ENCODE peak calls at places on chromosome 15, in four cellular contexts. Q, I, O and M are unnamed samples.

GRCh38 chr15:70281811-70282307 is 184.1 kb upstream of the TLE3 start:
- DNase-seq in Q (no peak), O (no peak), I (no peak), M (peak)

GRCh38 chr15:59687831-59688230 is 1.3 kb downstream of the BNIP2 start:
- DNase-seq in Q (peak), I (peak), O (no peak), M (no peak)

GRCh38 chr15:95377251-95377852 is 953.1 kb upstream of the NR2F2 start:
- DNase-seq in Q (no peak), O (no peak), I (no peak), M (no peak)

GRCh38 chr15:65551183-65551582 is 20.9 kb downstream of the HACD3 start:
- DNase-seq in O (no peak), I (no peak), Q (no peak), M (no peak)

GRCh38 chr15:84929795-84930371 is 45.4 kb downstream of the SLC28A1 start:
- DNase-seq in O (peak), I (no peak), Q (no peak), M (no peak)

GRCh38 chr15:59644757-59645156 is 12.6 kb downstream of the GTF2A2 start:
- DNase-seq in I (no peak), O (no peak), Q (no peak), M (peak)

GRCh38 chr15:71891026-71891425 is 80.7 kb downstream of the NR2E3 start:
- DNase-seq in I (no peak), O (no peak), Q (no peak), M (no peak)

GRCh38 chr15:66931768-66932633 is 133.4 kb upstream of the SMAD3 start:
- DNase-seq in Q (no peak), I (no peak), O (peak), M (peak)

GRCh38 chr15:96331942-96332853 is 1.7 kb downstream of the NR2F2 start:
- DNase-seq in Q (no peak), I (no peak), O (no peak), M (peak)

GRCh38 chr15:63049747-63050439 is 7.3 kb downstream of the TPM1 start:
- DNase-seq in Q (no peak), O (no peak), I (no peak), M (peak)

GRCh38 chr15:68616397-68616796 is 37.6 kb downstream of the CORO2B start:
- DNase-seq in O (no peak), I (no peak), Q (no peak), M (no peak)

GRCh38 chr15:49865925-49866757 is 245.3 kb downstream of the DTWD1 start:
- DNase-seq in I (no peak), Q (no peak), O (no peak), M (no peak)